ENCODE peak calls at places on chromosomes 11 and 22, in seven cellular contexts. One of them, this sample, is unnamed.

GRCh38 chr11:9759519-9760179 is 95.8 kb downstream of the SWAP70 start:
- DNase-seq in colonic mucosa: peak
- DNase-seq in left lung: peak
- DNase-seq in heart left ventricle: peak
- DNase-seq in kidney: peak
- DNase-seq in heart right ventricle: peak
- DNase-seq in A549: peak
- DNase-seq in this sample: peak

GRCh38 chr11:16897460-16898061 is 116.7 kb downstream of the PLEKHA7 start:
- DNase-seq in A549: no peak
- DNase-seq in left lung: no peak
- DNase-seq in heart right ventricle: no peak
- DNase-seq in heart left ventricle: no peak
- DNase-seq in kidney: no peak
- DNase-seq in colonic mucosa: no peak
- DNase-seq in this sample: no peak

GRCh38 chr11:3837793-3838192 is 3.0 kb downstream of the RHOG start:
- DNase-seq in kidney: no peak
- DNase-seq in A549: no peak
- DNase-seq in left lung: peak
- DNase-seq in colonic mucosa: peak
- DNase-seq in heart left ventricle: peak
- DNase-seq in heart right ventricle: peak
- DNase-seq in this sample: no peak

GRCh38 chr11:60165538-60165937 is 17.3 kb downstream of the MS4A6A start:
- DNase-seq in heart right ventricle: no peak
- DNase-seq in heart left ventricle: no peak
- DNase-seq in colonic mucosa: no peak
- DNase-seq in left lung: no peak
- DNase-seq in kidney: no peak
- DNase-seq in A549: no peak
- DNase-seq in this sample: no peak

GRCh38 chr11:28629235-28629634 is 521.0 kb downstream of the METTL15 start:
- DNase-seq in kidney: no peak
- DNase-seq in A549: no peak
- DNase-seq in left lung: no peak
- DNase-seq in colonic mucosa: no peak
- DNase-seq in heart left ventricle: no peak
- DNase-seq in heart right ventricle: no peak
- DNase-seq in this sample: no peak

GRCh38 chr22:47011131-47011854 is 248.8 kb downstream of the TBC1D22A start:
- DNase-seq in colonic mucosa: no peak
- DNase-seq in kidney: peak
- DNase-seq in heart right ventricle: no peak
- DNase-seq in heart left ventricle: no peak
- DNase-seq in left lung: peak
- DNase-seq in A549: no peak
- DNase-seq in this sample: no peak

GRCh38 chr11:110525883-110526282 is 96.1 kb downstream of the FDX1 start:
- DNase-seq in left lung: no peak
- DNase-seq in heart left ventricle: no peak
- DNase-seq in colonic mucosa: no peak
- DNase-seq in kidney: no peak
- DNase-seq in A549: no peak
- DNase-seq in heart right ventricle: no peak
- DNase-seq in this sample: no peak

GRCh38 chr11:96464695-96465307 is 75.0 kb downstream of the JRKL start:
- DNase-seq in heart left ventricle: peak
- DNase-seq in kidney: no peak
- DNase-seq in heart right ventricle: no peak
- DNase-seq in colonic mucosa: no peak
- DNase-seq in A549: peak
- DNase-seq in left lung: no peak
- DNase-seq in this sample: no peak

GRCh38 chr11:117986981-117987495 is 844 bp downstream of the IL10RA start:
- DNase-seq in heart left ventricle: no peak
- DNase-seq in colonic mucosa: no peak
- DNase-seq in A549: no peak
- DNase-seq in kidney: no peak
- DNase-seq in heart right ventricle: no peak
- DNase-seq in left lung: no peak
- DNase-seq in this sample: no peak

GRCh38 chr11:46296520-46297448 is 19.3 kb downstream of the CREB3L1 start:
- DNase-seq in colonic mucosa: no peak
- DNase-seq in left lung: no peak
- DNase-seq in heart right ventricle: peak
- DNase-seq in A549: no peak
- DNase-seq in heart left ventricle: peak
- DNase-seq in kidney: peak
- DNase-seq in this sample: no peak

GRCh38 chr22:41507330-41508063 is 36.8 kb downstream of the POLR3H start:
- DNase-seq in left lung: peak
- DNase-seq in kidney: no peak
- DNase-seq in colonic mucosa: no peak
- DNase-seq in heart left ventricle: no peak
- DNase-seq in A549: no peak
- DNase-seq in heart right ventricle: no peak
- DNase-seq in this sample: no peak

GRCh38 chr22:26580240-26580962 is 9.5 kb downstream of the TPST2 start:
- DNase-seq in heart left ventricle: no peak
- DNase-seq in kidney: no peak
- DNase-seq in A549: no peak
- DNase-seq in colonic mucosa: no peak
- DNase-seq in heart right ventricle: no peak
- DNase-seq in left lung: no peak
- DNase-seq in this sample: no peak

DNA sequence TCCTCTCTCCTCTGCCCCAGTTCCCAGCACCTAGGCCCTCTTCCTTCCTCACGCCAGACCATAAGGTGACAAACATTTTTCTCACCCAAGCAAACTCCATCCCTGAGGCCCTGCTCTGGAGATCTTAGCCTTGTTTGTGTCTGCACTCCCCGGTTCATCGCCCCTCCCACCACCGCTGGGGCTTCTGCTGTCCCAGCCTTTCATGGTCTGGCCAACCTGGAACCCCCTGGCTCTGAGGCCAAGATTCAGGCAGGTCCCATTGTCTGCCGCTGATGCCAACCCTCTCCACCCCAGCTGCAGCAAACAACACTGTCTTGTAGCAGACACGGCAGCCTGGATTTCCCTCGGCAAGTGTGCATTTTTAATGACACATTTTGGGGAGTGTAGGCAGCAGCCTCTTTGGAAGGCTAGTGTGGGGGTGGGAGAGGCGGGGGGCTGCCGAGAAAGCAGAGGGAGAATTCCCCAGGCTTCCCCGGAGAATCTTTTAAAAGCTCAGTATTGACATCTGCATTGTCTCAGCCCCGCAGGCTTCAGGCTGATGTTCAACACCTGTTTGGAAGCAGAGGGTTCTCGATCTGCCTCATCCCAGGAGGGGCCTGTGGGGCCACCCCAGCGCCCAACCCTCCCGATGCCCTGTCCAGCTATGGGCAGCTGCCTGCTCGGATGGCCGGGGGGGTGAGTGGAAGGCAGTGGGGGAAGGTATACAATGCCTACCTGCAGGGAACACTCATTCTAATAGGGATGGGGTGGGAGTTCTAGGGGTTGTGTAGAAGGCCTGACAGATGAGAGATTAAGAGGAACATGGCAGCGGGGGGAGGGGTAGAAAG is 41.6 kb downstream of the NECTIN1 start:
- DNase-seq in A549: no peak
- DNase-seq in kidney: no peak
- DNase-seq in heart right ventricle: no peak
- DNase-seq in colonic mucosa: no peak
- DNase-seq in heart left ventricle: no peak
- DNase-seq in left lung: peak
- DNase-seq in this sample: no peak
- H3K27ac ChIP-seq in A549: no peak
- H3K27ac ChIP-seq in kidney: no peak
- H3K27ac ChIP-seq in heart right ventricle: no peak
- H3K27ac ChIP-seq in colonic mucosa: no peak
- H3K27ac ChIP-seq in heart left ventricle: no peak
- H3K27ac ChIP-seq in left lung: no peak
- H3K27ac ChIP-seq in this sample: no peak

GRCh38 chr11:72793452-72794367 is at the start of gene STARD10:
- DNase-seq in colonic mucosa: peak
- DNase-seq in A549: peak
- DNase-seq in heart left ventricle: peak
- DNase-seq in left lung: peak
- DNase-seq in kidney: peak
- DNase-seq in heart right ventricle: peak
- DNase-seq in this sample: peak

GRCh38 chr11:72802822-72803221 is 9.0 kb upstream of the STARD10 start:
- DNase-seq in left lung: no peak
- DNase-seq in colonic mucosa: no peak
- DNase-seq in heart right ventricle: no peak
- DNase-seq in A549: no peak
- DNase-seq in heart left ventricle: no peak
- DNase-seq in kidney: no peak
- DNase-seq in this sample: no peak

GRCh38 chr11:72798361-72798760 is 4.5 kb upstream of the STARD10 start:
- DNase-seq in heart right ventricle: no peak
- DNase-seq in A549: no peak
- DNase-seq in heart left ventricle: no peak
- DNase-seq in colonic mucosa: no peak
- DNase-seq in kidney: no peak
- DNase-seq in left lung: no peak
- DNase-seq in this sample: no peak

GRCh38 chr11:72805214-72805613 is 9.0 kb upstream of the ATG16L2 start:
- DNase-seq in A549: no peak
- DNase-seq in heart right ventricle: no peak
- DNase-seq in colonic mucosa: no peak
- DNase-seq in kidney: peak
- DNase-seq in heart left ventricle: no peak
- DNase-seq in left lung: no peak
- DNase-seq in this sample: no peak

DNA sequence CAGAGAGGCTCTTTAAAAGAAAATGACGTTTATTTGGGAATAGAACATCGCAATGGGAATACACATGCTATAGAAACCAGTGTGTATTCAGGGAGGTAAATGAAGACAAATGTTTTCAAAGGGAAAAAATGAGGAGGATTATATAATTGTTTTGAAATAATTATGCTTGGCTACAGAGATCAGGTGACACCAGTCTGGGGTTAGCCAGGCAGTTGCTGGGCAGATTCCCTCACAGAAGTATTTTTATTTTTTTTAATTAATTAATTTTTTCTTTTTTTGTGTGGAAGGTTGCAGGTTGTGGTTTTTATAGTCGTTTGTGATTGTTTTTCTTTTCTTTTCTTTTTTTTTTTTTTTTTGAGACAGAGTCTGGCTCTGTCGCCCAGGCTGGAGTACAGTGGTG is 5.6 kb upstream of the STARD10 start:
- DNase-seq in colonic mucosa: no peak
- DNase-seq in left lung: no peak
- DNase-seq in A549: no peak
- DNase-seq in heart left ventricle: no peak
- DNase-seq in kidney: no peak
- DNase-seq in heart right ventricle: no peak
- DNase-seq in this sample: no peak
- H3K4me3 ChIP-seq in colonic mucosa: no peak
- H3K4me3 ChIP-seq in left lung: no peak
- H3K4me3 ChIP-seq in A549: no peak
- H3K4me3 ChIP-seq in heart left ventricle: no peak
- H3K4me3 ChIP-seq in kidney: no peak
- H3K4me3 ChIP-seq in heart right ventricle: no peak
- H3K4me3 ChIP-seq in this sample: no peak

GRCh38 chr11:1531961-1532586 is 40.0 kb downstream of the DUSP8 start:
- DNase-seq in heart left ventricle: peak
- DNase-seq in heart right ventricle: peak
- DNase-seq in colonic mucosa: no peak
- DNase-seq in A549: no peak
- DNase-seq in left lung: peak
- DNase-seq in kidney: no peak
- DNase-seq in this sample: peak

GRCh38 chr11:1532606-1533341 is 39.3 kb downstream of the DUSP8 start:
- DNase-seq in heart right ventricle: no peak
- DNase-seq in colonic mucosa: no peak
- DNase-seq in left lung: peak
- DNase-seq in kidney: no peak
- DNase-seq in heart left ventricle: no peak
- DNase-seq in A549: no peak
- DNase-seq in this sample: no peak

GRCh38 chr11:1530686-1531256 is 41.3 kb downstream of the DUSP8 start:
- DNase-seq in heart left ventricle: no peak
- DNase-seq in colonic mucosa: no peak
- DNase-seq in kidney: no peak
- DNase-seq in A549: no peak
- DNase-seq in heart right ventricle: no peak
- DNase-seq in left lung: peak
- DNase-seq in this sample: peak

GRCh38 chr11:1529774-1530173 is 42.3 kb downstream of the DUSP8 start:
- DNase-seq in colonic mucosa: no peak
- DNase-seq in kidney: no peak
- DNase-seq in A549: no peak
- DNase-seq in left lung: peak
- DNase-seq in heart left ventricle: no peak
- DNase-seq in heart right ventricle: no peak
- DNase-seq in this sample: no peak

GRCh38 chr11:1531418-1531817 is 40.7 kb downstream of the DUSP8 start:
- DNase-seq in heart left ventricle: no peak
- DNase-seq in A549: no peak
- DNase-seq in heart right ventricle: no peak
- DNase-seq in kidney: no peak
- DNase-seq in colonic mucosa: no peak
- DNase-seq in left lung: peak
- DNase-seq in this sample: no peak
- TF ChIP-seq CTCF in heart left ventricle: no peak
- TF ChIP-seq CTCF in A549: no peak
- TF ChIP-seq CTCF in heart right ventricle: no peak
- TF ChIP-seq CTCF in kidney: no peak
- TF ChIP-seq CTCF in colonic mucosa: no peak
- TF ChIP-seq CTCF in left lung: no peak
- TF ChIP-seq CTCF in this sample: no peak

DNA sequence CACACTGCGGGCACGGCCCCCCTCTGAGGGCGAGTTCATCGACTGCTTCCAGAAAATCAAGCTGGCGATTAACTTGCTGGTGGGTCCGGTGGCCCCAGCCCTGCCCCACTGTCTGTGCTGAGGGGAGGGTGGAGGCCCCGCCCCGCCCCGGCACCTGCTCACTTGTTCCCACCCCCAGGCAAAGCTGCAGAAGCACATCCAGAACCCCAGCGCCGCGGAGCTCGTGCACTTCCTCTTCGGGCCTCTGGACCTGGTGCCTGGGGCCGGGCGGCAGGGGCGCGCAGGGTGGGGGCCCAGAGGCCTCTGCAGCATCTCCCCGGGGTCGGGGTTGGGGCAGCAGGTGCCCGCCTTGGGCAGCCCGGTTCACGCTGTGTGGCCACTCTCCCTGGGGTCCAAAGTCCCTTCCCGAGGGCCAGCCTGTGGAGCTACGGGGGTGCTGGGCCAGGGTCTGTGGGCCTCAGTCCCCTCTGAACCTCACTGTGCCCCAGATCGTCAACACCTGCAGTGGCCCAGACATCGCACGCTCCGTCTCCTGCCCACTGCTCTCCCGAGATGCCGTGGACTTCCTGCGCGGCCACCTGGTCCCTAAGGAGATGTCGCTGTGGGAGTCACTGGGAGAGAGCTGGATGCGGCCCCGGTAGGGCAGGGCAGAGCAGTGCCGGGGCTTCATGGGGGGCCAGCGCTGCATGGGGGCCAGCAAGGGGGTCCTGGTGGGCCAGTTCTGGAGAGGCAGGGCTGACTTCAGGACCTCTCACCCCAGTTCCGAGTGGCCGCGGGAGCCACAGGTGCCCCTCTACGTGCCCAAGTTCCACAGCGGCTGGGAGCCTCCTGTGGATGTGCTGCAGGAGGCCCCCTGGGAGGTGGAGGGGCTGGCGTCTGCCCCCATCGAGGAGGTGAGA is 16.1 kb downstream of the EPS8L2 start:
- DNase-seq in heart left ventricle: no peak
- DNase-seq in A549: no peak
- DNase-seq in heart right ventricle: no peak
- DNase-seq in left lung: peak
- DNase-seq in kidney: no peak
- DNase-seq in colonic mucosa: peak
- DNase-seq in this sample: peak
- H3K27ac ChIP-seq in heart left ventricle: no peak
- H3K27ac ChIP-seq in A549: no peak
- H3K27ac ChIP-seq in heart right ventricle: no peak
- H3K27ac ChIP-seq in left lung: no peak
- H3K27ac ChIP-seq in kidney: peak
- H3K27ac ChIP-seq in colonic mucosa: no peak
- H3K27ac ChIP-seq in this sample: no peak

This sample was measured in pancreas.